ENCODE peak calls at places on chromosome X, in nine cellular contexts. Q is adipocyte, Y is neuronal stem cell, W is coronary artery, L is B cell, Z is NCI-H1092 treated with DMSO at 0.1 percent for 48 hours, J is EH, P is GM12892, T is lung. S is an unnamed sample.

GRCh38 chrX:122115604-122116003 is 1068.2 kb downstream of the GLUD2 start:
- DNase-seq in L (no peak), Z (no peak), Q (no peak), P (no peak), T (no peak), W (no peak), Y (no peak), J (no peak), S (no peak)

GRCh38 chrX:70636218-70636617 is 191.6 kb downstream of the DLG3 start:
- DNase-seq in Y (no peak), W (no peak), J (no peak), L (no peak), Q (no peak), Z (no peak), P (no peak), T (no peak), S (no peak)

GRCh38 chrX:115232933-115233496 is 881 bp downstream of the LRCH2 start:
- DNase-seq in T (no peak), W (no peak), Q (peak; percentile 20), L (no peak), J (no peak), P (no peak), Y (no peak), Z (peak; percentile 2), S (no peak)

GRCh38 chrX:150506486-150506885 is 61.9 kb upstream of the MTM1 start:
- DNase-seq in Y (no peak), Q (no peak), J (no peak), L (no peak), Z (no peak), P (no peak), W (peak; percentile 40), T (no peak), S (no peak)

GRCh38 chrX:107871136-107871535 is 45.5 kb downstream of the MID2 start:
- DNase-seq in W (no peak), Z (no peak), Q (no peak), Y (no peak), T (no peak), P (no peak), L (no peak), J (no peak), S (no peak)

GRCh38 chrX:40100141-40100536 is 2.4 kb upstream of the BCOR start:
- DNase-seq in P (no peak), Q (peak; percentile 40), L (no peak), Y (no peak), Z (peak; percentile 64), T (no peak), J (peak; percentile 42), W (no peak), S (peak; percentile 69)

GRCh38 chrX:7542566-7542965 is 300.4 kb upstream of the VCX start:
- DNase-seq in Y (no peak), Z (no peak), L (no peak), J (no peak), W (no peak), T (no peak), Q (no peak), P (no peak), S (no peak)

GRCh38 chrX:16552546-16552945 is 97.4 kb upstream of the S100G start:
- DNase-seq in P (no peak), L (no peak), Q (peak; percentile 10), T (no peak), W (no peak), J (peak; percentile 45), Z (no peak), Y (no peak), S (no peak)

GRCh38 chrX:15269120-15269519 is 763 bp downstream of the ASB9 start:
- DNase-seq in L (no peak), Y (no peak), Z (no peak), J (no peak), T (no peak), Q (no peak), P (no peak), W (no peak), S (no peak)

GRCh38 chrX:136453771-136454170 is 34.0 kb upstream of the BRS3 start:
- DNase-seq in L (no peak), P (no peak), T (no peak), Y (no peak), W (no peak), Q (no peak), J (no peak), Z (peak; percentile 52), S (no peak)

GRCh38 chrX:110045988-110046387 is 43.1 kb downstream of the TMEM164 start:
- DNase-seq in L (no peak), Y (no peak), W (no peak), Z (peak; percentile 85), T (no peak), Q (no peak), J (no peak), P (no peak), S (no peak)

S was measured in astrocyte of the hippocampus.